ENCODE peak calls at places on chromosomes 6 and 20, in ten cellular contexts. H is stimulated activated CD4-positive, alpha-beta T cell treated with anti-CD3 and anti-CD28 coated beads, Interleukin-15, amount 100 ng/mL, for 1 hour; R is upper lobe of right lung; B is HCEC 1CT; D is RWPE1; K is hypothalamus; V is CD8-positive, alpha-beta memory T cell; G is stromal cell of bone marrow; M is cardiac muscle cell; U is mucosa of descending colon. Q is an unnamed sample.
A peak's percentile ranks its signal among the peaks of the same experiment; 100 is the strongest.

GRCh38 chr6:48151142-48151541 is 40.1 kb upstream of the PTCHD4 start:
- DNase-seq in M (no peak), B (peak; percentile 72), G (peak; percentile 26), U (no peak), R (no peak), D (peak; percentile 1), V (no peak), H (no peak), K (no peak), Q (no peak)

GRCh38 chr6:106444777-106445507 is 84.4 kb downstream of the CRYBG1 start:
- DNase-seq in R (no peak), D (peak; percentile 79), K (no peak), B (peak; percentile 66), U (no peak), M (peak; percentile 76), G (peak; percentile 34), V (peak; percentile 66), H (no peak), Q (peak; percentile 65)

GRCh38 chr6:153801917-153802316 is 237.1 kb upstream of the OPRM1 start:
- DNase-seq in D (no peak), K (no peak), V (no peak), H (no peak), U (no peak), G (no peak), B (no peak), M (no peak), R (no peak), Q (no peak)

GRCh38 chr6:43669050-43669921 is 18.3 kb downstream of the MRPS18A start:
- DNase-seq in R (no peak), D (no peak), B (peak; percentile 23), H (no peak), V (no peak), G (peak; percentile 84), M (peak; percentile 11), K (no peak), U (peak; percentile 43), Q (no peak)

GRCh38 chr6:11805259-11806053 is 26.9 kb upstream of the ADTRP start:
- DNase-seq in B (no peak), K (no peak), R (no peak), U (peak; percentile 81), M (no peak), H (no peak), G (no peak), V (no peak), D (peak; percentile 63), Q (no peak)

GRCh38 chr6:70686548-70687133 is 19.0 kb downstream of the SMAP1 start:
- DNase-seq in H (no peak), K (no peak), B (peak; percentile 42), U (no peak), R (no peak), G (peak; percentile 24), M (peak; percentile 50), D (peak; percentile 25), V (peak; percentile 25), Q (no peak)

GRCh38 chr20:19750207-19750606 is 7.9 kb upstream of the RIN2 start:
- DNase-seq in V (no peak), G (no peak), B (no peak), R (no peak), U (no peak), K (no peak), M (no peak), H (no peak), D (no peak), Q (no peak)

GRCh38 chr20:19816386-19816785 is 58.3 kb downstream of the RIN2 start:
- DNase-seq in D (no peak), H (no peak), K (no peak), R (no peak), M (no peak), G (no peak), V (no peak), B (no peak), U (no peak), Q (no peak)

GRCh38 chr20:3613821-3614440 is 49.3 kb downstream of the GFRA4 start:
- DNase-seq in G (no peak), K (no peak), V (no peak), U (no peak), M (no peak), H (no peak), B (no peak), D (no peak), R (no peak), Q (no peak)

GRCh38 chr20:44211177-44212039 is 837 bp upstream of the OSER1 start:
- DNase-seq in B (peak; percentile 18), K (no peak), M (no peak), G (no peak), U (no peak), V (no peak), D (no peak), H (no peak), R (no peak), Q (no peak)

GRCh38 chr20:44018684-44019637 is 104.3 kb downstream of the TOX2 start:
- DNase-seq in M (no peak), G (no peak), H (no peak), B (no peak), V (no peak), R (no peak), K (no peak), U (no peak), D (no peak), Q (no peak)

GRCh38 chr6:53048431-53049195 is 16.6 kb upstream of the FBXO9 start:
- DNase-seq in B (peak; percentile 92), M (no peak), D (peak; percentile 55), R (no peak), G (peak; percentile 79), K (no peak), H (no peak), U (no peak), V (no peak), Q (no peak)

GRCh38 chr6:113813207-113813606 is 43.9 kb upstream of the MARCKS start:
- DNase-seq in U (no peak), V (no peak), H (no peak), G (peak; percentile 65), B (peak; percentile 76), D (no peak), R (no peak), K (no peak), M (no peak), Q (no peak)

GRCh38 chr20:47126709-47127108 is 229.8 kb downstream of the ZMYND8 start:
- DNase-seq in G (no peak), K (no peak), U (no peak), D (no peak), R (no peak), H (no peak), M (no peak), V (no peak), B (peak; percentile 67), Q (no peak)